ENCODE peak calls at places on chromosomes 1 and 21, in six cellular contexts. R is left ventricle myocardium inferior, T is substantia nigra, Z is NCI-H1694, A is H9, D is AG08395. I is an unnamed sample.

GRCh38 chr1:228471762-228472398 is 15.3 kb upstream of the RNF187 start:
- DNase-seq in R (no peak), T (no peak), Z (peak; percentile 62), A (peak; percentile 61), D (peak; percentile 53), I (no peak)

GRCh38 chr21:26112127-26112742 is 58.3 kb downstream of the APP start:
- DNase-seq in R (no peak), T (no peak), Z (no peak), A (no peak), D (peak; percentile 37), I (no peak)

GRCh38 chr1:234624718-234625117 is 14.7 kb upstream of the IRF2BP2 start:
- DNase-seq in R (no peak), T (no peak), Z (no peak), A (no peak), D (no peak), I (no peak)

GRCh38 chr1:80427886-80428285 is 1372.8 kb upstream of the ADGRL2 start:
- DNase-seq in R (no peak), T (no peak), Z (no peak), A (no peak), D (no peak), I (no peak)

GRCh38 chr21:41564871-41565281 is 56.9 kb upstream of the TMPRSS2 start:
- DNase-seq in R (no peak), T (no peak), Z (no peak), A (no peak), D (peak; percentile 93), I (no peak)

GRCh38 chr1:77319036-77319705 is 37.4 kb downstream of the AK5 start:
- DNase-seq in R (no peak), T (no peak), Z (no peak), A (no peak), D (peak; percentile 37), I (no peak)

GRCh38 chr1:94160811-94161210 is 39.9 kb upstream of the ABCA4 start:
- DNase-seq in R (no peak), T (no peak), Z (no peak), A (no peak), D (peak; percentile 79), I (no peak)

GRCh38 chr1:182169203-182169602 is 107.7 kb upstream of the ZNF648 start:
- DNase-seq in R (no peak), T (no peak), Z (no peak), A (no peak), D (no peak), I (no peak)

GRCh38 chr21:37424987-37425386 is 58.4 kb downstream of the DYRK1A start:
- DNase-seq in R (no peak), T (no peak), Z (no peak), A (no peak), D (no peak), I (no peak)

GRCh38 chr1:93810316-93810715 is 68.7 kb downstream of the DNTTIP2 start:
- DNase-seq in R (no peak), T (no peak), Z (no peak), A (no peak), D (peak; percentile 68), I (no peak)

GRCh38 chr1:65691152-65691900 is 101.4 kb upstream of the PDE4B start:
- DNase-seq in R (peak; percentile 22), T (no peak), Z (no peak), A (no peak), D (no peak), I (no peak)

GRCh38 chr1:110554871-110555801 is 36.2 kb upstream of the KCNA10 start:
- DNase-seq in R (peak; percentile 54), T (peak; percentile 67), Z (no peak), A (peak; percentile 70), D (peak; percentile 58), I (no peak)

GRCh38 chr1:89844236-89844807 is 23.5 kb downstream of the LRRC8D start:
- DNase-seq in R (no peak), T (no peak), Z (no peak), A (no peak), D (peak; percentile 17), I (no peak)

GRCh38 chr21:15009964-15010363 is 54.8 kb downstream of the NRIP1 start:
- DNase-seq in R (no peak), T (no peak), Z (no peak), A (no peak), D (peak; percentile 17), I (no peak)

GRCh38 chr1:219666242-219666641 is 53.3 kb upstream of the ZC3H11B start:
- DNase-seq in R (no peak), T (no peak), Z (no peak), A (no peak), D (peak; percentile 5), I (peak; percentile 39)

GRCh38 chr1:93346472-93346991 is 825 bp downstream of the DR1 start:
- DNase-seq in R (no peak), T (peak; percentile 17), Z (no peak), A (no peak), D (peak; percentile 17), I (no peak)

GRCh38 chr1:26184086-26184485 is 6.3 kb upstream of the CATSPER4 start:
- DNase-seq in R (no peak), T (no peak), Z (no peak), A (no peak), D (no peak), I (no peak)

GRCh38 chr1:96865731-96866684 is 144.4 kb downstream of the PTBP2 start:
- DNase-seq in R (no peak), T (no peak), Z (no peak), A (no peak), D (peak; percentile 75), I (no peak)

GRCh38 chr1:167171286-167171929 is 49.3 kb upstream of the POU2F1 start:
- DNase-seq in R (no peak), T (no peak), Z (no peak), A (no peak), D (no peak), I (no peak)

GRCh38 chr1:5819391-5820025 is 172.7 kb downstream of the NPHP4 start:
- DNase-seq in R (no peak), T (no peak), Z (no peak), A (no peak), D (no peak), I (no peak)

GRCh38 chr1:15089244-15089992 is 64.1 kb upstream of the TMEM51 start:
- DNase-seq in R (no peak), T (no peak), Z (no peak), A (no peak), D (no peak), I (no peak)

GRCh38 chr1:205976708-205977107 is 26.5 kb downstream of the RAB7B start:
- DNase-seq in R (peak; percentile 77), T (peak; percentile 48), Z (peak; percentile 21), A (peak; percentile 50), D (peak; percentile 55), I (no peak)

GRCh38 chr1:38538834-38539233 is 320.7 kb downstream of the RRAGC start:
- DNase-seq in R (no peak), T (no peak), Z (no peak), A (no peak), D (no peak), I (no peak)

GRCh38 chr1:228894442-228894989 is 159.2 kb downstream of the RHOU start:
- DNase-seq in R (no peak), T (no peak), Z (no peak), A (no peak), D (no peak), I (no peak)

GRCh38 chr1:111216751-111217150 is 10.8 kb upstream of the CHI3L2 start:
- DNase-seq in R (no peak), T (no peak), Z (no peak), A (no peak), D (no peak), I (no peak)